ENCODE peak calls at places on chromosomes 3 and 15, in six cellular contexts. B, X, R, A, F and T are unnamed samples.

GRCh38 chr3:183144403-183144802 is 18.1 kb downstream of the LAMP3 start:
- DNase-seq in F (no peak), B (no peak), R (no peak), A (no peak), X (no peak), T (no peak)

GRCh38 chr3:58631742-58632141 is 34.8 kb downstream of the FAM3D start:
- DNase-seq in F (no peak), B (no peak), A (no peak), X (no peak), R (no peak), T (no peak)

GRCh38 chr3:139129892-139130291 is 85.2 kb upstream of the PRR23C start:
- DNase-seq in B (no peak), A (no peak), X (no peak), R (no peak), F (no peak), T (no peak)

GRCh38 chr3:149494022-149494758 is 19.7 kb downstream of the TM4SF4 start:
- DNase-seq in A (peak; percentile 81), R (peak; percentile 43), F (peak; percentile 76), X (peak; percentile 75), B (no peak), T (peak; percentile 66)

GRCh38 chr15:32818758-32819405 is 101.1 kb downstream of the GREM1 start:
- DNase-seq in A (no peak), B (no peak), R (no peak), X (no peak), F (no peak), T (no peak)

GRCh38 chr3:157347577-157348303 is 88.9 kb upstream of the PTX3 start:
- DNase-seq in X (no peak), F (no peak), R (no peak), A (no peak), B (no peak), T (no peak)

GRCh38 chr15:79195802-79196201 is 86.7 kb upstream of the ANKRD34C start:
- DNase-seq in A (no peak), X (no peak), F (no peak), R (no peak), B (no peak), T (no peak)

GRCh38 chr15:67708500-67708899 is 116.8 kb upstream of the SKOR1 start:
- DNase-seq in F (no peak), A (no peak), X (no peak), B (no peak), R (no peak), T (no peak)

GRCh38 chr3:158802399-158803023 is 657 bp downstream of the MFSD1 start:
- DNase-seq in B (no peak), X (no peak), R (no peak), A (no peak), F (no peak), T (no peak)

GRCh38 chr3:11601446-11602241 is 42.1 kb downstream of the VGLL4 start:
- DNase-seq in X (no peak), A (peak; percentile 51), F (peak; percentile 29), B (no peak), R (peak; percentile 48), T (no peak)

GRCh38 chr3:78894787-78895186 is 873.0 kb downstream of the ROBO1 start:
- DNase-seq in R (no peak), B (no peak), X (no peak), F (no peak), A (no peak), T (no peak)

GRCh38 chr3:70308760-70309159 is 3.7 kb downstream of the MDFIC2 start:
- DNase-seq in A (peak; percentile 13), X (no peak), R (no peak), F (no peak), B (no peak), T (no peak)

GRCh38 chr3:30492581-30493192 is 113.7 kb upstream of the TGFBR2 start:
- DNase-seq in A (peak; percentile 21), F (no peak), R (no peak), X (no peak), B (no peak), T (no peak)

GRCh38 chr3:54185740-54186139 is 63.4 kb downstream of the CACNA2D3 start:
- DNase-seq in B (no peak), X (no peak), A (no peak), R (no peak), F (no peak), T (no peak)

GRCh38 chr15:72229076-72229946 is 1.7 kb downstream of the PKM start:
- DNase-seq in B (no peak), X (no peak), F (peak; percentile 26), A (no peak), R (no peak), T (peak; percentile 31)

GRCh38 chr15:27535445-27536129 is 563.5 kb downstream of the OCA2 start:
- DNase-seq in B (no peak), X (no peak), R (no peak), F (no peak), A (no peak), T (no peak)

GRCh38 chr3:56926513-56927282 is 124.9 kb upstream of the ARHGEF3 start:
- DNase-seq in F (no peak), X (no peak), R (no peak), A (peak; percentile 51), B (no peak), T (peak; percentile 61)

GRCh38 chr15:76181705-76182107 is 121.9 kb downstream of the TMEM266 start:
- DNase-seq in F (no peak), X (no peak), A (no peak), R (no peak), B (no peak), T (no peak)

GRCh38 chr15:90103669-90104329 is 1.5 kb upstream of the IDH2 start:
- DNase-seq in F (no peak), B (no peak), R (no peak), X (peak; percentile 83), A (no peak), T (no peak)

GRCh38 chr15:90101969-90102890 is at the start of gene IDH2:
- DNase-seq in A (peak; percentile 89), F (peak; percentile 26), X (peak; percentile 86), R (peak; percentile 88), B (no peak), T (peak; percentile 83)

GRCh38 chr15:90099868-90100854 is 2.1 kb downstream of the IDH2 start:
- DNase-seq in F (peak; percentile 39), A (no peak), R (peak; percentile 54), X (peak; percentile 79), B (no peak), T (no peak)

GRCh38 chr15:90099072-90099867 is 3.0 kb downstream of the IDH2 start:
- DNase-seq in X (no peak), A (no peak), F (no peak), B (no peak), R (no peak), T (no peak)

GRCh38 chr15:90101130-90101968 is 919 bp downstream of the IDH2 start:
- DNase-seq in A (no peak), X (peak; percentile 63), F (peak; percentile 37), R (peak; percentile 46), B (no peak), T (no peak)
- H3K4me3 ChIP-seq in A (peak overlapping the region; percentile 84), X (peak overlapping the region; percentile 59), F (peak overlapping the region; percentile 83), R (peak overlapping the region; percentile 95), B (peak overlapping the region; percentile 90), T (peak overlapping the region; percentile 100)

GRCh38 chr3:179512398-179512797 is 50.3 kb upstream of the ACTL6A start:
- DNase-seq in F (no peak), R (no peak), A (no peak), X (no peak), B (no peak), T (no peak)
- H3K9me3 ChIP-seq in F (peaks cover 4% of the 10 kb centered on the region), R (no peaks in the 10 kb centered on the region), A (no peaks in the 10 kb centered on the region), X (no peaks in the 10 kb centered on the region), B (no peaks in the 10 kb centered on the region), T (no peaks in the 10 kb centered on the region)

GRCh38 chr15:89414571-89414970 is 79.9 kb upstream of the POLG start:
- DNase-seq in R (no peak), A (no peak), B (no peak), F (no peak), X (no peak), T (no peak)
- H3K27me3 ChIP-seq in R (peaks cover 99% of the 10 kb centered on the region), A (peaks cover 19% of the 10 kb centered on the region), B (peaks cover 58% of the 10 kb centered on the region), F (peaks cover 6% of the 10 kb centered on the region), X (peaks cover 41% of the 10 kb centered on the region), T (peaks cover 3% of the 10 kb centered on the region)

DNA sequence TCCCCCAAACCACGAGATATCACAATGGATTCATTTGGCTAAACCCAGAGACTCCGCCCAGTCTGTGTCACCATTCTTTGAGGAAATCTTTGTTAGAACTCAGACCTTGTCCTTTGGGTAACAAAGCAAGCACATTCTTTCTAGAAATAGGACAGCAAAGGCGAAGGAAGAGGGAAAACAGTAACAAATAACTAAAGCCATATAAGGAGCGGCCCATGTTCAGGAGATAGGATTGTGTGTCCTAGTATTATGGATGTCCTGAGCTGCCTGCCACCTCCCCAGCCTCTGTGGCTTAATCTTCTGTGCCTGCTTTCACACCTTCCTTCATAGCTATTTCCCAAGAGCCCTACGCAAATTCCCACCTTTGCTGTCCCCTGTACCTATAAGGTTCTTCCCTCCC is 59.9 kb downstream of the UACA start:
- DNase-seq in X (no peak), R (no peak), B (no peak), A (peak; percentile 31), F (no peak), T (peak; percentile 67)
- H3K4me3 ChIP-seq in X (no peak overlapping the region), R (peak overlapping the region; percentile 61), B (no peak overlapping the region), A (no peak overlapping the region), F (no peak overlapping the region), T (no peak overlapping the region)